ENCODE peak calls at places on chromosomes 16 and 17, in six cellular contexts. F is A549, V is testis, H is AG10803, U is hepatocyte, E is omental fat pad. P is an unnamed sample.

GRCh38 chr17:46818929-46819859 is 702 bp upstream of the WNT3 start:
- DNase-seq in F (no peak), V (no peak), H (no peak), U (no peak), E (no peak), P (no peak)

GRCh38 chr17:44832821-44833220 is 2.7 kb upstream of the GJC1 start:
- DNase-seq in F (no peak), V (no peak), H (no peak), U (no peak), E (no peak), P (no peak)

GRCh38 chr17:45143767-45144198 is 4.5 kb upstream of the HEXIM1 start:
- DNase-seq in F (no peak), V (peak; percentile 90), H (peak; percentile 91), U (peak; percentile 83), E (peak; percentile 62), P (peak; percentile 94)

GRCh38 chr17:68101992-68102758 is 66.6 kb downstream of the KPNA2 start:
- DNase-seq in F (no peak), V (peak; percentile 56), H (no peak), U (peak; percentile 23), E (no peak), P (peak; percentile 29)

GRCh38 chr17:235831-236640 is 54.6 kb upstream of the DOC2B start:
- DNase-seq in F (no peak), V (no peak), H (no peak), U (no peak), E (no peak), P (peak; percentile 14)

GRCh38 chr17:28204751-28205150 is 114.2 kb upstream of the TMEM97 start:
- DNase-seq in F (no peak), V (no peak), H (peak; percentile 34), U (no peak), E (no peak), P (no peak)

GRCh38 chr16:3223913-3224515 is 10.9 kb downstream of the ZNF200 start:
- DNase-seq in F (no peak), V (no peak), H (no peak), U (no peak), E (no peak), P (no peak)

GRCh38 chr17:10224592-10225195 is 26.3 kb upstream of the GAS7 start:
- DNase-seq in F (no peak), V (no peak), H (peak; percentile 21), U (no peak), E (no peak), P (no peak)

GRCh38 chr17:48219605-48220004 is 112.0 kb downstream of the SNX11 start:
- DNase-seq in F (no peak), V (no peak), H (no peak), U (no peak), E (no peak), P (no peak)

GRCh38 chr16:54957403-54957802 is 26.7 kb downstream of the IRX5 start:
- DNase-seq in F (peak; percentile 38), V (no peak), H (no peak), U (peak; percentile 29), E (no peak), P (no peak)

GRCh38 chr17:48483471-48484131 is 47.2 kb downstream of the HOXB1 start:
- DNase-seq in F (no peak), V (no peak), H (peak; percentile 99), U (peak; percentile 41), E (no peak), P (no peak)

GRCh38 chr17:40374965-40375498 is 10.5 kb upstream of the GJD3 start:
- DNase-seq in F (no peak), V (peak; percentile 13), H (no peak), U (no peak), E (no peak), P (no peak)

GRCh38 chr17:58332720-58333395 is 4.3 kb upstream of the TSPOAP1 start:
- DNase-seq in F (no peak), V (no peak), H (no peak), U (no peak), E (no peak), P (peak; percentile 11)

GRCh38 chr16:65532218-65532617 is 410.4 kb upstream of the CDH11 start:
- DNase-seq in F (no peak), V (no peak), H (no peak), U (no peak), E (no peak), P (no peak)

GRCh38 chr17:50055426-50056216 is at the start of gene ITGA3:
- DNase-seq in F (peak; percentile 93), V (peak; percentile 70), H (peak; percentile 85), U (peak; percentile 87), E (no peak), P (peak; percentile 71)

GRCh38 chr16:8962393-8963009 is 1.2 kb downstream of the USP7 start:
- DNase-seq in F (no peak), V (peak; percentile 23), H (no peak), U (peak; percentile 68), E (no peak), P (peak; percentile 50)

GRCh38 chr17:80891096-80892018 is 100.3 kb upstream of the CHMP6 start:
- DNase-seq in F (peak; percentile 91), V (no peak), H (peak; percentile 82), U (peak; percentile 26), E (no peak), P (no peak)

GRCh38 chr16:78129349-78129748 is 29.9 kb downstream of the WWOX start:
- DNase-seq in F (no peak), V (no peak), H (no peak), U (peak; percentile 32), E (no peak), P (no peak)

GRCh38 chr16:78130950-78131349 is 31.5 kb downstream of the WWOX start:
- DNase-seq in F (no peak), V (no peak), H (no peak), U (no peak), E (no peak), P (no peak)

GRCh38 chr16:78127130-78127529 is 27.7 kb downstream of the WWOX start:
- DNase-seq in F (no peak), V (no peak), H (peak; percentile 48), U (no peak), E (no peak), P (no peak)

GRCh38 chr16:78128920-78129319 is 29.5 kb downstream of the WWOX start:
- DNase-seq in F (no peak), V (no peak), H (no peak), U (peak; percentile 23), E (no peak), P (no peak)

DNA sequence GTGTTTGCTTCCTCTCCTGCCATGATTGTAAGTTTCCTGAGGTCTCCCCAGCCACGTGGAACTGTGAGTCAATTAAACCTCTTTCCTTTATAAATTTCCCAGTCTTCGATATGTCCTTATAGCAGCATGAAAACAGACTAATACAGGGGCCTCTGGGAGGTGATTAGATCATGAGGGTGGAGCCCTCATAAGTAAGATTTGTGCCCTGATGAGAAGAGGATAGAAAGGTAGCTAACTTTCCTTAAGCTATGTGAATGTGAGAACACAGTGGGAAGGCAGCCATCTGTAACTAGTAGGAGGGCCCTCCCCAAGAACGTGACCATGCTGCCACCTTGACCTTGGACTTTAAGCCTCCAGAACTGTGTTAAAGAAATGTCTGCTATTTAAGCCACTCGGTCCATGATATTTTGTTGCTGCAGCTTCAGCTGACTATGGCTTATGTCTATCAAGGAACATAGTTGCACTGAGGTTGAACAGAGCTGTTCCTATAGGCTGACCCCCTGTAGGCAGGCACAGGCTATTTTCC is 30.7 kb downstream of the WWOX start:
- DNase-seq in F (no peak), V (no peak), H (no peak), U (no peak), E (no peak), P (no peak)
- TF ChIP-seq CTCF in F (no peak), V (no peak), H (no peak), U (no peak), E (no peak), P (no peak)

GRCh38 chr17:5793157-5793556 is 208.8 kb upstream of the NLRP1 start:
- DNase-seq in F (no peak), V (no peak), H (no peak), U (no peak), E (no peak), P (no peak)
- TF ChIP-seq CTCF in F (no peak), V (no peak), H (peak; percentile 12), U (no peak), E (no peak), P (no peak)

GRCh38 chr17:55820675-55821074 is 69.8 kb downstream of the PCTP start:
- DNase-seq in F (no peak), V (no peak), H (no peak), U (no peak), E (no peak), P (no peak)

GRCh38 chr17:55830210-55830609 is 79.4 kb downstream of the PCTP start:
- DNase-seq in F (no peak), V (no peak), H (no peak), U (no peak), E (no peak), P (no peak)

GRCh38 chr17:55830699-55831098 is 79.8 kb downstream of the PCTP start:
- DNase-seq in F (no peak), V (no peak), H (no peak), U (no peak), E (no peak), P (no peak)

DNA sequence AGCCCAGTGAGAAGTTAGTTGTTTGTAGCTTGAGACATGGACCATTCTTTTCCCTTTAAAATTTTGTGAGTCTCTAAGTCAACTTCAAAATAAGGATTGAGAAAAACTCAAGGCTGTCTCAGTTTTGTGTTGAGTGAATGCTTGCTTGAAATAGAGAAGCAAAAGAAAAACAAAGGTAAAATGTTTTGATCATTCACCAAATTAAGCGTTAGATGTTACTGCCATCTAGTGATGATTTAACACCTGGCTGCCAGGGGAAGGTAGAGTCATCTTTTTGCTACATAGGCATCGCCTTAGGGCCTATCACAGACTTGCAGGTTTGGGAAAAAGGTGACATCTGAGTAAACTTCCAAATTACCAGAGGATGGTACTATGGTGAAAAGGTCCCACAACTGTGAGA is 74.4 kb downstream of the PCTP start:
- DNase-seq in F (peak; percentile 13), V (no peak), H (no peak), U (no peak), E (no peak), P (no peak)
- TF ChIP-seq CTCF in F (peak; percentile 42), V (no peak), H (no peak), U (peak; percentile 38), E (no peak), P (no peak)

GRCh38 chr17:18139092-18139491 is 30.5 kb downstream of the MYO15A start:
- DNase-seq in F (no peak), V (no peak), H (no peak), U (no peak), E (no peak), P (no peak)

GRCh38 chr17:18140648-18141047 is 32.1 kb downstream of the MYO15A start:
- DNase-seq in F (no peak), V (no peak), H (no peak), U (no peak), E (no peak), P (no peak)

GRCh38 chr17:18139498-18139897 is 30.9 kb downstream of the MYO15A start:
- DNase-seq in F (no peak), V (no peak), H (no peak), U (no peak), E (no peak), P (no peak)

GRCh38 chr17:18141210-18141803 is 32.8 kb downstream of the MYO15A start:
- DNase-seq in F (peak; percentile 65), V (peak; percentile 47), H (peak; percentile 52), U (peak; percentile 78), E (no peak), P (no peak)

DNA sequence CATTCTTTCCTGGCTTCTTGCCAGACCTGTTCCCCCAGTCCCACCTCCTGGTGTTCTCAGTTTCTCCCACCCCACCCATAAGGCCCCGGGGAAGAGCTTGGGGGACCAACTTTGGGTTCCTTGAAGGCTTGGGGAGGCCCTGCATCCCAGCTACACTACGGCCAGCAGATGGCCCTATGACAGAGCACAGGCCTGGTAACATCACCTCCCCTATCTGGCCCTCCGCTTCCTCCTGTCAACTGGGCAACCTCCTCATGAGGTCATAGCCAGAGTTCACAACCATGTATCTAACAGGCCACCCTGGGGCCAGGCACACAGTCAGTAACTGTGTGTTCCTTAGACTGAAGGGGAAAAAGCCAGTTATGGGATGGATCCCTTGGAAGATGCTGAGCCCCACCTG is 31.4 kb downstream of the MYO15A start:
- DNase-seq in F (peak; percentile 41), V (peak; percentile 53), H (peak; percentile 10), U (peak; percentile 50), E (no peak), P (no peak)
- TF ChIP-seq CTCF in F (peak; percentile 26), V (no peak), H (peak; percentile 32), U (peak; percentile 31), E (no peak), P (no peak)

P was measured in ovary.